ENCODE peak calls at places on chromosomes 13 and 19, in ten cellular contexts. One of them, this sample, is unnamed.

GRCh38 chr13:113579686-113580085 is 4.9 kb upstream of the TFDP1 start:
- DNase-seq in A549: no peak
- DNase-seq in heart right ventricle: no peak
- DNase-seq in GM12865: no peak
- DNase-seq in BJ: no peak
- DNase-seq in cardiac fibroblast: no peak
- DNase-seq in prostate gland: no peak
- DNase-seq in choroid plexus epithelial cell: no peak
- DNase-seq in glutamatergic neuron: no peak
- DNase-seq in Peyer's patch: no peak
- DNase-seq in this sample: no peak

GRCh38 chr13:100550433-100550832 is 38.2 kb downstream of the GGACT start:
- DNase-seq in choroid plexus epithelial cell: peak
- DNase-seq in GM12865: no peak
- DNase-seq in cardiac fibroblast: peak
- DNase-seq in Peyer's patch: no peak
- DNase-seq in heart right ventricle: peak
- DNase-seq in glutamatergic neuron: peak
- DNase-seq in prostate gland: no peak
- DNase-seq in A549: no peak
- DNase-seq in BJ: peak
- DNase-seq in this sample: peak

GRCh38 chr13:109381546-109382180 is 404.7 kb downstream of the IRS2 start:
- DNase-seq in BJ: peak
- DNase-seq in Peyer's patch: no peak
- DNase-seq in cardiac fibroblast: peak
- DNase-seq in choroid plexus epithelial cell: peak
- DNase-seq in GM12865: no peak
- DNase-seq in glutamatergic neuron: no peak
- DNase-seq in A549: no peak
- DNase-seq in prostate gland: no peak
- DNase-seq in heart right ventricle: no peak
- DNase-seq in this sample: no peak

GRCh38 chr13:28099396-28100148 is 804 bp downstream of the FLT3 start:
- DNase-seq in heart right ventricle: no peak
- DNase-seq in Peyer's patch: no peak
- DNase-seq in prostate gland: no peak
- DNase-seq in A549: no peak
- DNase-seq in cardiac fibroblast: no peak
- DNase-seq in BJ: no peak
- DNase-seq in GM12865: no peak
- DNase-seq in choroid plexus epithelial cell: no peak
- DNase-seq in glutamatergic neuron: no peak
- DNase-seq in this sample: no peak

GRCh38 chr13:108915095-108915633 is 285.8 kb downstream of the MYO16 start:
- DNase-seq in prostate gland: no peak
- DNase-seq in A549: peak
- DNase-seq in BJ: no peak
- DNase-seq in GM12865: peak
- DNase-seq in glutamatergic neuron: no peak
- DNase-seq in cardiac fibroblast: peak
- DNase-seq in Peyer's patch: no peak
- DNase-seq in choroid plexus epithelial cell: peak
- DNase-seq in heart right ventricle: no peak
- DNase-seq in this sample: no peak

GRCh38 chr13:99464441-99464949 is 36.8 kb upstream of the TM9SF2 start:
- DNase-seq in BJ: peak
- DNase-seq in heart right ventricle: no peak
- DNase-seq in choroid plexus epithelial cell: peak
- DNase-seq in A549: no peak
- DNase-seq in glutamatergic neuron: no peak
- DNase-seq in cardiac fibroblast: no peak
- DNase-seq in Peyer's patch: no peak
- DNase-seq in prostate gland: no peak
- DNase-seq in GM12865: peak
- DNase-seq in this sample: no peak

GRCh38 chr13:40388617-40389016 is 277.8 kb downstream of the FOXO1 start:
- DNase-seq in GM12865: peak
- DNase-seq in A549: no peak
- DNase-seq in BJ: peak
- DNase-seq in glutamatergic neuron: no peak
- DNase-seq in heart right ventricle: no peak
- DNase-seq in prostate gland: no peak
- DNase-seq in cardiac fibroblast: no peak
- DNase-seq in choroid plexus epithelial cell: peak
- DNase-seq in Peyer's patch: peak
- DNase-seq in this sample: no peak

GRCh38 chr13:80979035-80979641 is 638.2 kb upstream of the SPRY2 start:
- DNase-seq in prostate gland: no peak
- DNase-seq in choroid plexus epithelial cell: peak
- DNase-seq in A549: peak
- DNase-seq in Peyer's patch: no peak
- DNase-seq in GM12865: peak
- DNase-seq in heart right ventricle: peak
- DNase-seq in glutamatergic neuron: peak
- DNase-seq in BJ: peak
- DNase-seq in cardiac fibroblast: peak
- DNase-seq in this sample: peak

GRCh38 chr13:52800856-52801255 is 47.6 kb downstream of the PCDH8 start:
- DNase-seq in Peyer's patch: no peak
- DNase-seq in cardiac fibroblast: no peak
- DNase-seq in heart right ventricle: no peak
- DNase-seq in prostate gland: no peak
- DNase-seq in A549: no peak
- DNase-seq in choroid plexus epithelial cell: no peak
- DNase-seq in BJ: no peak
- DNase-seq in glutamatergic neuron: no peak
- DNase-seq in GM12865: no peak
- DNase-seq in this sample: no peak

GRCh38 chr13:56400774-56401173 is 739.9 kb upstream of the PRR20A start:
- DNase-seq in GM12865: no peak
- DNase-seq in glutamatergic neuron: no peak
- DNase-seq in BJ: no peak
- DNase-seq in cardiac fibroblast: no peak
- DNase-seq in prostate gland: no peak
- DNase-seq in Peyer's patch: no peak
- DNase-seq in A549: no peak
- DNase-seq in choroid plexus epithelial cell: no peak
- DNase-seq in heart right ventricle: no peak
- DNase-seq in this sample: no peak

GRCh38 chr13:23753523-23753922 is 135.7 kb downstream of the MIPEP start:
- DNase-seq in heart right ventricle: no peak
- DNase-seq in cardiac fibroblast: peak
- DNase-seq in GM12865: peak
- DNase-seq in Peyer's patch: no peak
- DNase-seq in prostate gland: peak
- DNase-seq in BJ: no peak
- DNase-seq in choroid plexus epithelial cell: peak
- DNase-seq in A549: peak
- DNase-seq in glutamatergic neuron: no peak
- DNase-seq in this sample: no peak

DNA sequence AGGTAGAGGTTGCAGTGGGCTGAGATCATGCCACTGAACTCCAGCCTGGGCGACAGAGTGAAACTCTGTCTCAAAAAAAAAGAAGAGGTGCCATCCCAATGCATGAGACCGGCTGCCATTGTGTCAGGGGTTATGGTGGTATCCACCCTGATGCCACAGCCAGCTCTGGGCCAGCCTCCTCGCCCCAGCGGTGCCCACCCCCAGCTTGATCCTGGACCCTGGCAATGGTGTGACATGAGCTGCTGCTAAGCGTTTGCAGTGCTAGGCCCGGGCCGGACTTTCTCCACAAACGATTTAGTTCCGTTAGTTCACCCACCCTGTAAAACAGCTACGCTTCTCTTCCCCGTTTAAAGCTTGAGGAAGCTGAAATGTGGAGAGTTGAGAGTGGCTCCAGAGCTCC is 25.6 kb downstream of the NKPD1 start:
- DNase-seq in prostate gland: no peak
- DNase-seq in heart right ventricle: no peak
- DNase-seq in glutamatergic neuron: no peak
- DNase-seq in GM12865: no peak
- DNase-seq in Peyer's patch: no peak
- DNase-seq in A549: no peak
- DNase-seq in choroid plexus epithelial cell: no peak
- DNase-seq in cardiac fibroblast: no peak
- DNase-seq in BJ: no peak
- DNase-seq in this sample: no peak
- TF ChIP-seq CTCF in prostate gland: no peak
- TF ChIP-seq CTCF in heart right ventricle: no peak
- TF ChIP-seq CTCF in glutamatergic neuron: no peak
- TF ChIP-seq CTCF in GM12865: no peak
- TF ChIP-seq CTCF in Peyer's patch: no peak
- TF ChIP-seq CTCF in A549: no peak
- TF ChIP-seq CTCF in choroid plexus epithelial cell: no peak
- TF ChIP-seq CTCF in cardiac fibroblast: no peak
- TF ChIP-seq CTCF in BJ: no peak
- TF ChIP-seq CTCF in this sample: no peak

GRCh38 chr19:2538096-2538757 is 62.3 kb downstream of the GADD45B start:
- DNase-seq in A549: no peak
- DNase-seq in GM12865: no peak
- DNase-seq in glutamatergic neuron: no peak
- DNase-seq in choroid plexus epithelial cell: no peak
- DNase-seq in cardiac fibroblast: no peak
- DNase-seq in heart right ventricle: no peak
- DNase-seq in Peyer's patch: no peak
- DNase-seq in BJ: no peak
- DNase-seq in prostate gland: no peak
- DNase-seq in this sample: no peak

GRCh38 chr19:2540251-2540645 is 64.3 kb downstream of the GADD45B start:
- DNase-seq in heart right ventricle: no peak
- DNase-seq in Peyer's patch: no peak
- DNase-seq in BJ: no peak
- DNase-seq in choroid plexus epithelial cell: no peak
- DNase-seq in glutamatergic neuron: no peak
- DNase-seq in GM12865: no peak
- DNase-seq in A549: no peak
- DNase-seq in prostate gland: no peak
- DNase-seq in cardiac fibroblast: no peak
- DNase-seq in this sample: no peak

GRCh38 chr19:2542341-2543069 is 66.6 kb downstream of the GADD45B start:
- DNase-seq in prostate gland: no peak
- DNase-seq in heart right ventricle: no peak
- DNase-seq in choroid plexus epithelial cell: peak
- DNase-seq in GM12865: peak
- DNase-seq in Peyer's patch: peak
- DNase-seq in cardiac fibroblast: peak
- DNase-seq in BJ: no peak
- DNase-seq in A549: peak
- DNase-seq in glutamatergic neuron: no peak
- DNase-seq in this sample: no peak

GRCh38 chr19:2543463-2544442 is 67.8 kb downstream of the GADD45B start:
- DNase-seq in BJ: peak
- DNase-seq in heart right ventricle: peak
- DNase-seq in A549: peak
- DNase-seq in GM12865: peak
- DNase-seq in prostate gland: peak
- DNase-seq in Peyer's patch: peak
- DNase-seq in choroid plexus epithelial cell: peak
- DNase-seq in cardiac fibroblast: peak
- DNase-seq in glutamatergic neuron: peak
- DNase-seq in this sample: peak

DNA sequence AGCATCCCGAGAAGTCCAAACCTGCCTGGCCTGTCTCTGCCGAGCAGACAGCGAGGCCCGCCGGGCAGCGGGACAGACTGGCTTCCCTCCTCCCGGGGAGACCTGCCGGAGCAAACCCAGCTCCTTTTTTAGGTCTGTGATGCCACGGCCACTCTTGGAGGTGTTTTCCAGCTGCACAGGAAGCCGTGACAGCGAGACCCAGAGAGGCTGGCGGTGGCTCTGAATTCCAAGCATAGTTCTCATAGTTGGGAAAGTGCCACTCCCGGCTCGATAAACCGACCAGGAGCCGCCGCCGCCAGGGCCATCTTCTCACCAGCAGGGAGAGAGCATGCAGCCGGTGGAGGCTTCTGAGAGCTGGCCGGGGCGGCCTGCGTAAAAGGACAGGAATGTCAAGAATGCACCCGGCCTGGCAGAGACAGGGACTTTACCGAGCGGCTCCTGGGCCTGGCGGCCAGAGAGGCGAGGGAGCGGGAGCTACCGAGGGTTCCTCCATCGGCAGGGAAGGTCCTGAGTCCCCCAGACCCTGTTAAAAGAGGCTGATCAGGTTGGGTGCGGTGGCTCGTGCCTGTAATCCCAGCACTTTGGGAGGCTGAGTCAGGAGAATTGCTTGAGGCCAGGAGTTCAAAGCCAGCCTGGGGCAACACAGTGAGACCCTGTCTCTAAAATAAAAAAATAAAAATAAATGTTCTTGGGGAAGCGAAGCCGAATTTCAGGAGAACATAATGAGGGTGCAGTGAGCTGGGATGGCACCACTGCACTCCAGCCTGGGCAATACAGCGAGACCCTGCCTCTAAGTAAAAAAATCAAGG is 64.9 kb downstream of the GADD45B start:
- DNase-seq in prostate gland: peak
- DNase-seq in Peyer's patch: peak
- DNase-seq in heart right ventricle: peak
- DNase-seq in BJ: peak
- DNase-seq in GM12865: no peak
- DNase-seq in glutamatergic neuron: peak
- DNase-seq in choroid plexus epithelial cell: peak
- DNase-seq in A549: peak
- DNase-seq in cardiac fibroblast: peak
- DNase-seq in this sample: peak
- TF ChIP-seq CTCF in prostate gland: peak
- TF ChIP-seq CTCF in Peyer's patch: no peak
- TF ChIP-seq CTCF in heart right ventricle: no peak
- TF ChIP-seq CTCF in BJ: peak
- TF ChIP-seq CTCF in GM12865: no peak
- TF ChIP-seq CTCF in glutamatergic neuron: no peak
- TF ChIP-seq CTCF in choroid plexus epithelial cell: peak
- TF ChIP-seq CTCF in A549: no peak
- TF ChIP-seq CTCF in cardiac fibroblast: peak
- TF ChIP-seq CTCF in this sample: peak

GRCh38 chr19:4700573-4700970 is 23.1 kb downstream of the DPP9 start:
- DNase-seq in GM12865: no peak
- DNase-seq in cardiac fibroblast: no peak
- DNase-seq in Peyer's patch: no peak
- DNase-seq in A549: no peak
- DNase-seq in BJ: no peak
- DNase-seq in prostate gland: no peak
- DNase-seq in glutamatergic neuron: no peak
- DNase-seq in choroid plexus epithelial cell: no peak
- DNase-seq in heart right ventricle: no peak
- DNase-seq in this sample: no peak
- TF ChIP-seq CTCF in GM12865: no peak
- TF ChIP-seq CTCF in cardiac fibroblast: no peak
- TF ChIP-seq CTCF in Peyer's patch: no peak
- TF ChIP-seq CTCF in A549: no peak
- TF ChIP-seq CTCF in BJ: no peak
- TF ChIP-seq CTCF in prostate gland: no peak
- TF ChIP-seq CTCF in glutamatergic neuron: no peak
- TF ChIP-seq CTCF in choroid plexus epithelial cell: no peak
- TF ChIP-seq CTCF in heart right ventricle: no peak
- TF ChIP-seq CTCF in this sample: no peak

DNA sequence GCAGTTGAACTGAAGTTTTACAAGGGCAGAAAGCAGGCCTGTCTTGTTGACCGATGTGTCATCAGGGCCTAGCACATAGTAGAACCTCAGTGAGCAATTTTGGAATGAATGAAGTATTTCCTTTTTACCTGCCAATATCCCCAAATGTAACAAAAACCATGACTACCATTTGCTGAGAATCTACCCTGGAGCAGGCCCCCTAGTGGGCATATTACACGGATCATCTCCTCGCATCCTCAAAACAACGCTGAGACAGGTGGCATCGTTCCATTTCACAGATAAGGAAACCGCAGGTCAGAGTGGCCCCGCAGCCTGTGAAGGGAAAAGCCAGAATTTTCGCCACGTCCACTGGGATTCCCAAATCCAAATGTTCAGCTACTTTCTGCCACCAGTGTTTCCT is 77.9 kb downstream of the CACNA1A start:
- DNase-seq in choroid plexus epithelial cell: peak
- DNase-seq in GM12865: peak
- DNase-seq in glutamatergic neuron: peak
- DNase-seq in A549: no peak
- DNase-seq in heart right ventricle: no peak
- DNase-seq in Peyer's patch: no peak
- DNase-seq in prostate gland: no peak
- DNase-seq in BJ: no peak
- DNase-seq in cardiac fibroblast: peak
- DNase-seq in this sample: peak
- TF ChIP-seq CTCF in choroid plexus epithelial cell: peak
- TF ChIP-seq CTCF in GM12865: peak
- TF ChIP-seq CTCF in glutamatergic neuron: peak
- TF ChIP-seq CTCF in A549: peak
- TF ChIP-seq CTCF in heart right ventricle: no peak
- TF ChIP-seq CTCF in Peyer's patch: peak
- TF ChIP-seq CTCF in prostate gland: no peak
- TF ChIP-seq CTCF in BJ: peak
- TF ChIP-seq CTCF in cardiac fibroblast: peak
- TF ChIP-seq CTCF in this sample: peak

This sample was measured in neural crest cell.